ENCODE peak calls at places on chromosome 12, in seven cellular contexts. One of them, this sample, is unnamed.

GRCh38 chr12:105107176-105107496 is 395 bp upstream of the WASHC4 start:
- DNase-seq in H9: no peak
- DNase-seq in brain microvascular endothelial cell: peak; percentile 45
- DNase-seq in upper lobe of right lung: no peak
- DNase-seq in stomach: no peak
- DNase-seq in tibial artery: no peak
- DNase-seq in CD8-positive, alpha-beta memory T cell: no peak
- DNase-seq in this sample: peak; percentile 1

GRCh38 chr12:70243510-70244331 is 488 bp downstream of the CNOT2 start:
- DNase-seq in H9: peak; percentile 80
- DNase-seq in brain microvascular endothelial cell: peak; percentile 54
- DNase-seq in upper lobe of right lung: peak; percentile 89
- DNase-seq in stomach: peak; percentile 60
- DNase-seq in tibial artery: peak; percentile 67
- DNase-seq in CD8-positive, alpha-beta memory T cell: peak; percentile 66
- DNase-seq in this sample: peak; percentile 51

GRCh38 chr12:28988384-28988704 is 160.7 kb upstream of the FAR2 start:
- DNase-seq in H9: no peak
- DNase-seq in brain microvascular endothelial cell: no peak
- DNase-seq in upper lobe of right lung: no peak
- DNase-seq in stomach: no peak
- DNase-seq in tibial artery: no peak
- DNase-seq in CD8-positive, alpha-beta memory T cell: no peak
- DNase-seq in this sample: no peak

GRCh38 chr12:118374909-118375308 is 1.4 kb upstream of the SUDS3 start:
- DNase-seq in H9: no peak
- DNase-seq in brain microvascular endothelial cell: no peak
- DNase-seq in upper lobe of right lung: no peak
- DNase-seq in stomach: no peak
- DNase-seq in tibial artery: no peak
- DNase-seq in CD8-positive, alpha-beta memory T cell: no peak
- DNase-seq in this sample: no peak

GRCh38 chr12:13973981-13974380 is 7.4 kb downstream of the GRIN2B start:
- DNase-seq in H9: no peak
- DNase-seq in brain microvascular endothelial cell: no peak
- DNase-seq in upper lobe of right lung: no peak
- DNase-seq in stomach: peak; percentile 36
- DNase-seq in tibial artery: no peak
- DNase-seq in CD8-positive, alpha-beta memory T cell: no peak
- DNase-seq in this sample: no peak

GRCh38 chr12:123063535-123063934 is 83.1 kb downstream of the ARL6IP4 start:
- DNase-seq in H9: peak; percentile 84
- DNase-seq in brain microvascular endothelial cell: no peak
- DNase-seq in upper lobe of right lung: no peak
- DNase-seq in stomach: no peak
- DNase-seq in tibial artery: no peak
- DNase-seq in CD8-positive, alpha-beta memory T cell: no peak
- DNase-seq in this sample: no peak

GRCh38 chr12:3629082-3629830 is 123.7 kb downstream of the CRACR2A start:
- DNase-seq in H9: no peak
- DNase-seq in brain microvascular endothelial cell: no peak
- DNase-seq in upper lobe of right lung: no peak
- DNase-seq in stomach: no peak
- DNase-seq in tibial artery: no peak
- DNase-seq in CD8-positive, alpha-beta memory T cell: no peak
- DNase-seq in this sample: no peak

GRCh38 chr12:75641031-75641780 is 129.8 kb upstream of the KRR1 start:
- DNase-seq in H9: no peak
- DNase-seq in brain microvascular endothelial cell: peak; percentile 93
- DNase-seq in upper lobe of right lung: no peak
- DNase-seq in stomach: no peak
- DNase-seq in tibial artery: no peak
- DNase-seq in CD8-positive, alpha-beta memory T cell: peak; percentile 1
- DNase-seq in this sample: peak; percentile 32

GRCh38 chr12:76697849-76698248 is 66.1 kb upstream of the ZDHHC17 start:
- DNase-seq in H9: no peak
- DNase-seq in brain microvascular endothelial cell: no peak
- DNase-seq in upper lobe of right lung: no peak
- DNase-seq in stomach: no peak
- DNase-seq in tibial artery: no peak
- DNase-seq in CD8-positive, alpha-beta memory T cell: no peak
- DNase-seq in this sample: no peak

GRCh38 chr12:110104188-110104969 is 19.8 kb upstream of the IFT81 start:
- DNase-seq in H9: no peak
- DNase-seq in brain microvascular endothelial cell: no peak
- DNase-seq in upper lobe of right lung: no peak
- DNase-seq in stomach: no peak
- DNase-seq in tibial artery: no peak
- DNase-seq in CD8-positive, alpha-beta memory T cell: no peak
- DNase-seq in this sample: no peak

GRCh38 chr12:22981711-22982110 is 356.7 kb downstream of the ETNK1 start:
- DNase-seq in H9: no peak
- DNase-seq in brain microvascular endothelial cell: no peak
- DNase-seq in upper lobe of right lung: no peak
- DNase-seq in stomach: no peak
- DNase-seq in tibial artery: no peak
- DNase-seq in CD8-positive, alpha-beta memory T cell: no peak
- DNase-seq in this sample: no peak

DNA sequence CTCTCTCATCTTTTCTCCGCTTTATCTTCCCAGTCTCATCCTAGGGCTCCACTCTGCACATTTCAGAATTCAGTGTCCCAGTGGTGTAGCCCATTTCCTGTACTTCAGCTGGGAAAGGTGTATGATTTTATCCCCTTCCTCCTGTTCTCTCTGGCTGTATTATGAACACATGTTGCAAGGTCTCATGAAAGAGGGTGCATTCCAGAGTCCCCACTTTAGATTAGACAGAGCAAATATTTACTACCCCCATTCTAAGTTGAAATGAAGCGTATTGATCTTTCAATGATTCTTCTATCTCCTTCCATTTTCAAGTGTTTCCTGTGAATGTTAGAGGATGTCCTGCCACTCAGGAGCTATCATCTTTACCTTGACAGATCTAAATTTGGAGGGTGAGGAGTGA is 123.2 kb downstream of the WIF1 start:
- DNase-seq in H9: no peak
- DNase-seq in brain microvascular endothelial cell: no peak
- DNase-seq in upper lobe of right lung: no peak
- DNase-seq in stomach: no peak
- DNase-seq in tibial artery: no peak
- DNase-seq in CD8-positive, alpha-beta memory T cell: no peak
- DNase-seq in this sample: no peak
- H3K27me3 ChIP-seq in H9: no peaks in the 10 kb centered on the region
- H3K27me3 ChIP-seq in brain microvascular endothelial cell: peaks cover 10% of the 10 kb centered on the region
- H3K27me3 ChIP-seq in upper lobe of right lung: no peaks in the 10 kb centered on the region
- H3K27me3 ChIP-seq in stomach: no peaks in the 10 kb centered on the region
- H3K27me3 ChIP-seq in tibial artery: no peaks in the 10 kb centered on the region
- H3K27me3 ChIP-seq in CD8-positive, alpha-beta memory T cell: no peaks in the 10 kb centered on the region
- H3K27me3 ChIP-seq in this sample: no peaks in the 10 kb centered on the region

DNA sequence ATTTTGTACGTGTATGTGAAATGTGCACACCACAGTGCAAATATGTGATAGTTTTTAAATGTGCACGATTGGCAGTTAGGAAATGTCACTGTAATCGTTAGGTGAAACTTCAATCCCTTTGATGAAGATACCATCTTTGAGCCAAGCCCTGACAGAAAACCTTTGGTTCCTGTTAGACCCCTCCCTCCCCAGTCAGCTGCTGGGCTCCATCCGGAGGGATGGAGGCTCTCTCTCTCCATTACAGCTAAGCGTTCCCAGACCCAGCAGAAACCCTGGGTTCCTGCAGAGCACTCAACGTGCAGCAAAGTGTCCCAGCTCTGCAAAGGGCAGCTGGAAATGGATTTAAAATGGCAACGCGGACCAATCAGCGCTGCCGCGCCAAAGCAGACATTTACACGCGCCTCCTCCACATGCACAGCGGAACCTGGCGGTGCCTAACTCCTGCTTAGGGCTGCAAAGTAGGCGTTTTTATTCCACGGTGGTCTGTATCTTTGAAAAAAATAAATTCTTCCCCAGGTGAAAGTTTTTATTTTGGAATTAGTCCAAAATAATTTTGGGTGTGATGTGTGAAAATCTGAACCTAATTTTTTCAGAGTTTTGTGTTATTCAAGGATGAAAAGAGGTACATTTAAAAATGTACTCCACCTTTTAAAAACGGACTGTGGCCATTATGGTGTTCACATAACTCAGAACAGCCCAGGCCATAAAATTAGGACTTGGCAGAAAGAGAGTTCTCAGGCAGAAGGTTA is 1.4 kb upstream of the HMGA2 start:
- DNase-seq in H9: peak; percentile 93
- DNase-seq in brain microvascular endothelial cell: peak; percentile 69
- DNase-seq in upper lobe of right lung: no peak
- DNase-seq in stomach: peak; percentile 38
- DNase-seq in tibial artery: no peak
- DNase-seq in CD8-positive, alpha-beta memory T cell: no peak
- DNase-seq in this sample: no peak
- H3K27me3 ChIP-seq in H9: no peaks in the 10 kb centered on the region
- H3K27me3 ChIP-seq in brain microvascular endothelial cell: no peaks in the 10 kb centered on the region
- H3K27me3 ChIP-seq in upper lobe of right lung: peaks cover 72% of the 10 kb centered on the region
- H3K27me3 ChIP-seq in stomach: peaks cover 91% of the 10 kb centered on the region
- H3K27me3 ChIP-seq in tibial artery: peaks cover 71% of the 10 kb centered on the region
- H3K27me3 ChIP-seq in CD8-positive, alpha-beta memory T cell: peaks cover 4% of the 10 kb centered on the region
- H3K27me3 ChIP-seq in this sample: peaks cover 18% of the 10 kb centered on the region

DNA sequence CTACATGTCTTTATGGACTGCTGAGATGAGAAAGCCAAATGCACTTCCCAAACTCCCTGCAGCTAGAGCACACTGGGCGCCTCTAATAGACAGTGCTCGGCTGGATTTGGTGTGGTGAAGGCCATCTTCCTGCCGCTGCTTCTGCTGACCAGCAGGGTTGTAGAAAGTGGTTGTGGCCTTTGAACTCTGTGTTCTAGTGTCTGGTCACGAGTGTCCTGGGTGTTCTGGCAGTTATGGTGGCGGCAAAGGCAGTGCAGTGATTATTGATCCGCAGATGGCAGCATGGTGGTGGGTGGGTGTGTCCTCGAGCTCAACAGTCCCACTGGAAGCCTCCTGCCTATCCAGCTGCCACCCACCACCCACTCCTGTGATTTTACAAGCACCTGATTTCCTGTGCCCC is 43.4 kb downstream of the SMIM41 start:
- DNase-seq in H9: no peak
- DNase-seq in brain microvascular endothelial cell: no peak
- DNase-seq in upper lobe of right lung: peak; percentile 36
- DNase-seq in stomach: no peak
- DNase-seq in tibial artery: no peak
- DNase-seq in CD8-positive, alpha-beta memory T cell: no peak
- DNase-seq in this sample: no peak
- H3K27me3 ChIP-seq in H9: no peaks in the 10 kb centered on the region
- H3K27me3 ChIP-seq in brain microvascular endothelial cell: no peaks in the 10 kb centered on the region
- H3K27me3 ChIP-seq in upper lobe of right lung: no peaks in the 10 kb centered on the region
- H3K27me3 ChIP-seq in stomach: peaks cover 44% of the 10 kb centered on the region
- H3K27me3 ChIP-seq in tibial artery: peaks cover 52% of the 10 kb centered on the region
- H3K27me3 ChIP-seq in CD8-positive, alpha-beta memory T cell: peaks cover 4% of the 10 kb centered on the region
- H3K27me3 ChIP-seq in this sample: no peaks in the 10 kb centered on the region

GRCh38 chr12:57568838-57569237 is 19.0 kb downstream of the KIF5A start:
- DNase-seq in H9: no peak
- DNase-seq in brain microvascular endothelial cell: no peak
- DNase-seq in upper lobe of right lung: no peak
- DNase-seq in stomach: no peak
- DNase-seq in tibial artery: no peak
- DNase-seq in CD8-positive, alpha-beta memory T cell: no peak
- DNase-seq in this sample: no peak

GRCh38 chr12:57558864-57559263 is 9.0 kb downstream of the KIF5A start:
- DNase-seq in H9: no peak
- DNase-seq in brain microvascular endothelial cell: no peak
- DNase-seq in upper lobe of right lung: no peak
- DNase-seq in stomach: no peak
- DNase-seq in tibial artery: no peak
- DNase-seq in CD8-positive, alpha-beta memory T cell: no peak
- DNase-seq in this sample: no peak

GRCh38 chr12:57564178-57564740 is 14.4 kb downstream of the KIF5A start:
- DNase-seq in H9: no peak
- DNase-seq in brain microvascular endothelial cell: no peak
- DNase-seq in upper lobe of right lung: no peak
- DNase-seq in stomach: no peak
- DNase-seq in tibial artery: no peak
- DNase-seq in CD8-positive, alpha-beta memory T cell: no peak
- DNase-seq in this sample: no peak

GRCh38 chr12:57560516-57560915 is 10.7 kb downstream of the KIF5A start:
- DNase-seq in H9: no peak
- DNase-seq in brain microvascular endothelial cell: no peak
- DNase-seq in upper lobe of right lung: no peak
- DNase-seq in stomach: no peak
- DNase-seq in tibial artery: no peak
- DNase-seq in CD8-positive, alpha-beta memory T cell: no peak
- DNase-seq in this sample: no peak

DNA sequence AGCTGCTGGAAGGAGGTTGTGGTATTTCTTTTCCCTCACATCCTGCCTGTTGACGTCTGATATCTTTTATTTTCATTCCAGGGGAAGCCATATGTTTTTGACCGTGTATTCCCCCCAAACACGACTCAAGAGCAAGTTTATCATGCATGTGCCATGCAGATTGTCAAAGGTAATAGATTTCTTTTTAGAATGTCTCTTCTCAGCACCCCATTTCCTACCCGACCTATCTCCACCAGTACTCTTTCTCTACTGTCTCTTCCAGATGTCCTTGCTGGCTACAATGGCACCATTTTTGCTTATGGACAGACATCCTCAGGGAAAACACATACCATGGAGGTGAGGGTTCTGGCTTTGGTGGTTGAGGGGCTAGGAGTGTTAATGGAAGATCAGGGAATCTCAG is 13.5 kb downstream of the KIF5A start:
- DNase-seq in H9: no peak
- DNase-seq in brain microvascular endothelial cell: no peak
- DNase-seq in upper lobe of right lung: no peak
- DNase-seq in stomach: no peak
- DNase-seq in tibial artery: no peak
- DNase-seq in CD8-positive, alpha-beta memory T cell: no peak
- DNase-seq in this sample: no peak
- H3K27me3 ChIP-seq in H9: no peaks in the 10 kb centered on the region
- H3K27me3 ChIP-seq in brain microvascular endothelial cell: no peaks in the 10 kb centered on the region
- H3K27me3 ChIP-seq in upper lobe of right lung: no peaks in the 10 kb centered on the region
- H3K27me3 ChIP-seq in stomach: peaks cover 30% of the 10 kb centered on the region
- H3K27me3 ChIP-seq in tibial artery: peaks cover 16% of the 10 kb centered on the region
- H3K27me3 ChIP-seq in CD8-positive, alpha-beta memory T cell: no peaks in the 10 kb centered on the region
- H3K27me3 ChIP-seq in this sample: no peaks in the 10 kb centered on the region

GRCh38 chr12:114395755-114396152 is 10.2 kb downstream of the TBX5 start:
- DNase-seq in H9: no peak
- DNase-seq in brain microvascular endothelial cell: no peak
- DNase-seq in upper lobe of right lung: no peak
- DNase-seq in stomach: no peak
- DNase-seq in tibial artery: no peak
- DNase-seq in CD8-positive, alpha-beta memory T cell: no peak
- DNase-seq in this sample: no peak

GRCh38 chr12:114392909-114393308 is 13.0 kb downstream of the TBX5 start:
- DNase-seq in H9: no peak
- DNase-seq in brain microvascular endothelial cell: no peak
- DNase-seq in upper lobe of right lung: no peak
- DNase-seq in stomach: no peak
- DNase-seq in tibial artery: no peak
- DNase-seq in CD8-positive, alpha-beta memory T cell: no peak
- DNase-seq in this sample: no peak

GRCh38 chr12:114396153-114396868 is 9.6 kb downstream of the TBX5 start:
- DNase-seq in H9: no peak
- DNase-seq in brain microvascular endothelial cell: no peak
- DNase-seq in upper lobe of right lung: no peak
- DNase-seq in stomach: no peak
- DNase-seq in tibial artery: no peak
- DNase-seq in CD8-positive, alpha-beta memory T cell: no peak
- DNase-seq in this sample: no peak

GRCh38 chr12:114393569-114393968 is 12.4 kb downstream of the TBX5 start:
- DNase-seq in H9: no peak
- DNase-seq in brain microvascular endothelial cell: no peak
- DNase-seq in upper lobe of right lung: no peak
- DNase-seq in stomach: no peak
- DNase-seq in tibial artery: no peak
- DNase-seq in CD8-positive, alpha-beta memory T cell: no peak
- DNase-seq in this sample: no peak

GRCh38 chr12:114391088-114391487 is 14.9 kb downstream of the TBX5 start:
- DNase-seq in H9: no peak
- DNase-seq in brain microvascular endothelial cell: no peak
- DNase-seq in upper lobe of right lung: no peak
- DNase-seq in stomach: no peak
- DNase-seq in tibial artery: no peak
- DNase-seq in CD8-positive, alpha-beta memory T cell: no peak
- DNase-seq in this sample: no peak
- H3K27me3 ChIP-seq in H9: peaks cover 28% of the 10 kb centered on the region
- H3K27me3 ChIP-seq in brain microvascular endothelial cell: peaks cover 15% of the 10 kb centered on the region
- H3K27me3 ChIP-seq in upper lobe of right lung: peaks cover 17% of the 10 kb centered on the region
- H3K27me3 ChIP-seq in stomach: peaks cover 74% of the 10 kb centered on the region
- H3K27me3 ChIP-seq in tibial artery: peaks cover 45% of the 10 kb centered on the region
- H3K27me3 ChIP-seq in CD8-positive, alpha-beta memory T cell: peaks cover 9% of the 10 kb centered on the region
- H3K27me3 ChIP-seq in this sample: no peaks in the 10 kb centered on the region